ENCODE peak calls at places on chromosomes 16 and 17, in four cellular contexts. One of them, this sample, is unnamed.

GRCh38 chr16:90046971-90047713 is 27.9 kb upstream of the DBNDD1 start:
- DNase-seq in Panc1: no peak
- DNase-seq in tibial artery: peak
- DNase-seq in progenitor cell of endocrine pancreas: no peak
- DNase-seq in this sample: peak

GRCh38 chr17:79002796-79003593 is 6.6 kb downstream of the CANT1 start:
- DNase-seq in Panc1: no peak
- DNase-seq in tibial artery: peak
- DNase-seq in progenitor cell of endocrine pancreas: no peak
- DNase-seq in this sample: no peak

GRCh38 chr17:69269174-69269998 is 40.8 kb upstream of the ABCA10 start:
- DNase-seq in Panc1: no peak
- DNase-seq in tibial artery: no peak
- DNase-seq in progenitor cell of endocrine pancreas: no peak
- DNase-seq in this sample: peak

GRCh38 chr16:89089142-89089541 is 4.5 kb upstream of the ACSF3 start:
- DNase-seq in Panc1: no peak
- DNase-seq in tibial artery: no peak
- DNase-seq in progenitor cell of endocrine pancreas: no peak
- DNase-seq in this sample: no peak

GRCh38 chr17:5583426-5584382 is 605 bp downstream of the NLRP1 start:
- DNase-seq in Panc1: no peak
- DNase-seq in tibial artery: peak
- DNase-seq in progenitor cell of endocrine pancreas: no peak
- DNase-seq in this sample: peak

GRCh38 chr16:65697061-65697460 is 575.2 kb upstream of the CDH11 start:
- DNase-seq in Panc1: no peak
- DNase-seq in tibial artery: no peak
- DNase-seq in progenitor cell of endocrine pancreas: no peak
- DNase-seq in this sample: peak

GRCh38 chr17:72567774-72568173 is 447.0 kb downstream of the SOX9 start:
- DNase-seq in Panc1: no peak
- DNase-seq in tibial artery: no peak
- DNase-seq in progenitor cell of endocrine pancreas: no peak
- DNase-seq in this sample: no peak

GRCh38 chr17:11925271-11926021 is 71.8 kb downstream of the ZNF18 start:
- DNase-seq in Panc1: no peak
- DNase-seq in tibial artery: no peak
- DNase-seq in progenitor cell of endocrine pancreas: no peak
- DNase-seq in this sample: no peak

GRCh38 chr16:35431829-35432663 is 1972.6 kb downstream of the TP53TG3F start:
- DNase-seq in Panc1: peak
- DNase-seq in tibial artery: no peak
- DNase-seq in progenitor cell of endocrine pancreas: no peak
- DNase-seq in this sample: no peak

GRCh38 chr16:11136600-11136999 is 119.4 kb downstream of the SOCS1 start:
- DNase-seq in Panc1: no peak
- DNase-seq in tibial artery: peak
- DNase-seq in progenitor cell of endocrine pancreas: no peak
- DNase-seq in this sample: no peak

GRCh38 chr16:89341274-89341673 is 123.8 kb downstream of the ZNF778 start:
- DNase-seq in Panc1: no peak
- DNase-seq in tibial artery: no peak
- DNase-seq in progenitor cell of endocrine pancreas: no peak
- DNase-seq in this sample: no peak

GRCh38 chr17:7888184-7888920 is at the start of gene CHD3:
- DNase-seq in Panc1: no peak
- DNase-seq in tibial artery: no peak
- DNase-seq in progenitor cell of endocrine pancreas: no peak
- DNase-seq in this sample: no peak

GRCh38 chr16:67177743-67178699 is 5.7 kb downstream of the MATCAP1 start:
- DNase-seq in Panc1: no peak
- DNase-seq in tibial artery: peak
- DNase-seq in progenitor cell of endocrine pancreas: peak
- DNase-seq in this sample: no peak

GRCh38 chr16:18846416-18846815 is 45.1 kb upstream of the ARL6IP1 start:
- DNase-seq in Panc1: no peak
- DNase-seq in tibial artery: no peak
- DNase-seq in progenitor cell of endocrine pancreas: no peak
- DNase-seq in this sample: no peak

GRCh38 chr17:58643147-58643546 is 48.7 kb downstream of the TEX14 start:
- DNase-seq in Panc1: no peak
- DNase-seq in tibial artery: no peak
- DNase-seq in progenitor cell of endocrine pancreas: no peak
- DNase-seq in this sample: peak

GRCh38 chr17:50181601-50182345 is 16.0 kb downstream of the SGCA start:
- DNase-seq in Panc1: no peak
- DNase-seq in tibial artery: no peak
- DNase-seq in progenitor cell of endocrine pancreas: no peak
- DNase-seq in this sample: peak

GRCh38 chr17:66724581-66725341 is 110.2 kb upstream of the CACNG5 start:
- DNase-seq in Panc1: no peak
- DNase-seq in tibial artery: no peak
- DNase-seq in progenitor cell of endocrine pancreas: no peak
- DNase-seq in this sample: peak

GRCh38 chr17:31250229-31250628 is 46.8 kb downstream of the OMG start:
- DNase-seq in Panc1: no peak
- DNase-seq in tibial artery: no peak
- DNase-seq in progenitor cell of endocrine pancreas: no peak
- DNase-seq in this sample: no peak

GRCh38 chr16:52309761-52310416 is 237.1 kb downstream of the TOX3 start:
- DNase-seq in Panc1: no peak
- DNase-seq in tibial artery: no peak
- DNase-seq in progenitor cell of endocrine pancreas: no peak
- DNase-seq in this sample: no peak

GRCh38 chr16:19700319-19700781 is 17.7 kb downstream of the KNOP1 start:
- DNase-seq in Panc1: no peak
- DNase-seq in tibial artery: no peak
- DNase-seq in progenitor cell of endocrine pancreas: no peak
- DNase-seq in this sample: peak

GRCh38 chr17:64661981-64662773 is at the start of gene SMURF2:
- DNase-seq in Panc1: no peak
- DNase-seq in tibial artery: peak
- DNase-seq in progenitor cell of endocrine pancreas: peak
- DNase-seq in this sample: peak

GRCh38 chr17:6325741-6326140 is 109.2 kb downstream of the AIPL1 start:
- DNase-seq in Panc1: no peak
- DNase-seq in tibial artery: no peak
- DNase-seq in progenitor cell of endocrine pancreas: no peak
- DNase-seq in this sample: no peak

GRCh38 chr17:40430272-40431230 is 12.7 kb upstream of the IGFBP4 start:
- DNase-seq in Panc1: no peak
- DNase-seq in tibial artery: peak
- DNase-seq in progenitor cell of endocrine pancreas: no peak
- DNase-seq in this sample: no peak

GRCh38 chr16:56610017-56610608 is 1.7 kb downstream of the MT2A start:
- DNase-seq in Panc1: no peak
- DNase-seq in tibial artery: peak
- DNase-seq in progenitor cell of endocrine pancreas: no peak
- DNase-seq in this sample: peak

GRCh38 chr16:19853973-19854876 is 30.4 kb downstream of the GPRC5B start:
- DNase-seq in Panc1: no peak
- DNase-seq in tibial artery: no peak
- DNase-seq in progenitor cell of endocrine pancreas: no peak
- DNase-seq in this sample: no peak

GRCh38 chr16:67236551-67237395 is 9.8 kb downstream of the TMEM208 start:
- DNase-seq in Panc1: no peak
- DNase-seq in tibial artery: no peak
- DNase-seq in progenitor cell of endocrine pancreas: no peak
- DNase-seq in this sample: peak

GRCh38 chr17:74960739-74961342 is 11.7 kb downstream of the HID1 start:
- DNase-seq in Panc1: no peak
- DNase-seq in tibial artery: no peak
- DNase-seq in progenitor cell of endocrine pancreas: peak
- DNase-seq in this sample: no peak

GRCh38 chr16:13935408-13935807 is 15.5 kb downstream of the ERCC4 start:
- DNase-seq in Panc1: no peak
- DNase-seq in tibial artery: no peak
- DNase-seq in progenitor cell of endocrine pancreas: no peak
- DNase-seq in this sample: no peak

GRCh38 chr17:50101346-50102163 is 6.4 kb downstream of the PDK2 start:
- DNase-seq in Panc1: no peak
- DNase-seq in tibial artery: no peak
- DNase-seq in progenitor cell of endocrine pancreas: no peak
- DNase-seq in this sample: peak

GRCh38 chr17:51154176-51154575 is 817 bp downstream of the NME1 start:
- DNase-seq in Panc1: no peak
- DNase-seq in tibial artery: no peak
- DNase-seq in progenitor cell of endocrine pancreas: no peak
- DNase-seq in this sample: no peak

GRCh38 chr16:81480856-81481821 is 36.5 kb downstream of the CMIP start:
- DNase-seq in Panc1: no peak
- DNase-seq in tibial artery: peak
- DNase-seq in progenitor cell of endocrine pancreas: no peak
- DNase-seq in this sample: no peak

GRCh38 chr16:23948949-23949392 is 113.2 kb downstream of the PRKCB start:
- DNase-seq in Panc1: no peak
- DNase-seq in tibial artery: no peak
- DNase-seq in progenitor cell of endocrine pancreas: no peak
- DNase-seq in this sample: no peak

GRCh38 chr17:66676421-66676820 is 158.5 kb upstream of the CACNG5 start:
- DNase-seq in Panc1: no peak
- DNase-seq in tibial artery: no peak
- DNase-seq in progenitor cell of endocrine pancreas: no peak
- DNase-seq in this sample: peak

GRCh38 chr16:10644092-10644491 is 50.6 kb downstream of the TEKT5 start:
- DNase-seq in Panc1: no peak
- DNase-seq in tibial artery: no peak
- DNase-seq in progenitor cell of endocrine pancreas: no peak
- DNase-seq in this sample: no peak

DNA sequence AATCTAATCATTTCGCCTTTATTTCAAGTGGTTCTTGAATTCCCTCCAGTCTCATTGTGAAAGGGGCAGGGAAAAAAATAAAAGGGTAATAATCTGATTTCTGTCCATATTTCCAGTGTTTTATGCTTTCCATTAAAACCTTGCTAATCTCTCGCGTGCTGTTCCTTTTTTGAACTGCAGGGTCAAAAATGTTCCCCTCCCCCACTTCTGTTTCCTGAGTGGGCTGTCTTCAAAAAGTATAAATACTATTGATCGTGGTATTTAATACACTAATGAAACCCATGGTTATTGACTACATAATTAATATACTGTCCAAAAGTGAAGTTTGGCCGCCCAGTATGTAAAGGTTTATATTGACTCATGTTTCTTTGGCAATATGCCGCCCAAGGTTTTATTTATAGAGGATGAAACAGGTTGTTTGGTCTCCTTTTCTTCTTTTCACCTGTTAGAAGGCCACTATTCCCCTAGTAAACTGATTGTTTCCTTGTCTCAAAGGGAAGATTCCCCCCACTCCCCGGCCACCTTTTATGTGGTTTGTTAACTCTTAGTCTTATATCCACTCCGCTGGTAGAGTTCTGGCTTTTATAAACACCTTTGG is 69.7 kb downstream of the RPA1 start:
- DNase-seq in Panc1: no peak
- DNase-seq in tibial artery: no peak
- DNase-seq in progenitor cell of endocrine pancreas: no peak
- DNase-seq in this sample: no peak
- TF ChIP-seq CTCF in Panc1: no peak
- TF ChIP-seq CTCF in tibial artery: peak
- TF ChIP-seq CTCF in progenitor cell of endocrine pancreas: peak
- TF ChIP-seq CTCF in this sample: no peak

DNA sequence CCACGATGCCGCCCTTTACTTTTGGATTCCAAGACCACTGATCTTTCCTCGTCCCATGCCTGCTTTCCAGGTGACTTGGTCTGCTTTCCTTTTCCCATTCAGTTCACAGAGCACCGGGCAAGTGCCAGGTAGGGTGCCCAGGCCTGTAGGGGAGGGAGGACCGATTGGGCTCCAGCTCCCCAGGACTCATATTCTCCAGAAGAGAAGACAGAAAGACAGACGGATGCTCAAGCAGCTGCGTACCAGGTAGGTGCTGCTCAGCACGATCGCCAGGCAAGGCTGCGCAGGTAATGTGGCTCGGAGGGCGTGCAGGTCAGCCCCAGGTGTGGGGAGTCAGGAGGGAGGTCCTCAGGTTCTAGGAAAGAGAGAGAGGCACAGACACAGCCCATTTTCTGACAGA is 67.5 kb upstream of the ZNF423 start:
- DNase-seq in Panc1: no peak
- DNase-seq in tibial artery: peak
- DNase-seq in progenitor cell of endocrine pancreas: no peak
- DNase-seq in this sample: no peak
- TF ChIP-seq CTCF in Panc1: no peak
- TF ChIP-seq CTCF in tibial artery: no peak
- TF ChIP-seq CTCF in progenitor cell of endocrine pancreas: no peak
- TF ChIP-seq CTCF in this sample: no peak

GRCh38 chr16:46830902-46831647 is at the start of gene C16orf87:
- DNase-seq in Panc1: no peak
- DNase-seq in tibial artery: peak
- DNase-seq in progenitor cell of endocrine pancreas: peak
- DNase-seq in this sample: peak
- TF ChIP-seq CTCF in Panc1: no peak
- TF ChIP-seq CTCF in tibial artery: no peak
- TF ChIP-seq CTCF in progenitor cell of endocrine pancreas: no peak
- TF ChIP-seq CTCF in this sample: no peak

DNA sequence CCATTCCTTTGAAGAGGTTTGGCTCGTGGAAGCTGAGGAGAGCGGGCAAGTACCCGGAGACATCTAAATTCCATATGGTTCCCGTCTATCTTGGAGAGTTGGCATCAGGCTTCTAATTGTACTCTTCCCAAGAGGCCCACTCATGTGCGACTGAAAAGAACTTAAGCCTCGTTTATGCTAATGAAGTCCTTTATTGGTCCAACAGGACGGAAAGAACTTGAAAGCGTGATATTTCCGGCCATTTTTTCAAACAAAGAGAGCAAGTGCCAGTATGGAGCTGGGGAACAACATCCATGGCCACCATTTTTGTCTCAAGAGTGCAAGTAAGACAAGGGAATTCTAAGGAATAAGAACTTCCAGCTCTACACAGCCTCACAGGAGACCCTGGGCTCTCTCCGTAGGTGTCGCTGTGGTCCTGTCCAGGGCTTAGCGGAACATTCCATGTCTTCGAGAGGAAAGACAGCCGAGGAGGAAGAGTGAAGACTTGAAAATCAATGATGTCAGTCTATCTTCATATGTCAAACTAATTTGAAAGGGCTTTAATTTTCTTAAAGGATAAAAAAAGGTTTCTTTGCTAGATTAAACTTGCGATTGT is 566.0 kb upstream of the PSMD7 start:
- DNase-seq in Panc1: no peak
- DNase-seq in tibial artery: no peak
- DNase-seq in progenitor cell of endocrine pancreas: no peak
- DNase-seq in this sample: no peak
- TF ChIP-seq CTCF in Panc1: no peak
- TF ChIP-seq CTCF in tibial artery: no peak
- TF ChIP-seq CTCF in progenitor cell of endocrine pancreas: no peak
- TF ChIP-seq CTCF in this sample: no peak

This sample was measured in foreskin fibroblast.